ENCODE peak calls at places on chromosomes 3 and 15, in five cellular contexts. H is stimulated activated naive B cell treated with anti-CD40 and anti-IgM and Interleukin-4, amounts not matched to agents 10 μg/mL and 1 μg/mL and 100 μg/mL, for 72 hours; F is HFFc6; K is hypothalamus; A is C1 segment of cervical spinal cord. X is an unnamed sample.

GRCh38 chr3:105349988-105350387 is 16.7 kb upstream of the ALCAM start:
- DNase-seq in H (no peak), F (peak), K (no peak), A (no peak), X (no peak)

GRCh38 chr15:22944651-22945050 is 35.5 kb downstream of the CYFIP1 start:
- DNase-seq in H (no peak), F (no peak), K (no peak), A (no peak), X (no peak)

GRCh38 chr15:57259511-57260143 is 116.7 kb upstream of the CGNL1 start:
- DNase-seq in H (peak), F (no peak), K (no peak), A (no peak), X (no peak)

GRCh38 chr3:36959821-36960220 is 15.0 kb upstream of the TRANK1 start:
- DNase-seq in H (no peak), F (peak), K (no peak), A (no peak), X (no peak)

GRCh38 chr3:167033866-167034265 is 346.2 kb downstream of the ZBBX start:
- DNase-seq in H (no peak), F (no peak), K (no peak), A (no peak), X (no peak)

GRCh38 chr3:69296995-69297394 is 88.9 kb downstream of the FRMD4B start:
- DNase-seq in H (no peak), F (no peak), K (no peak), A (no peak), X (no peak)

GRCh38 chr15:23897091-23897490 is 210.0 kb upstream of the NDN start:
- DNase-seq in H (no peak), F (no peak), K (no peak), A (no peak), X (no peak)

GRCh38 chr3:155356594-155357370 is 63.3 kb upstream of the STRIT1 start:
- DNase-seq in H (no peak), F (no peak), K (no peak), A (no peak), X (no peak)

X was measured in HS-27A.